ENCODE peak calls at places on chromosomes 13 and 19, in five cellular contexts. One of them, this sample, is unnamed.

GRCh38 chr19:2722541-2723344 is 1.6 kb upstream of the DIRAS1 start:
- DNase-seq in H1: no peak
- DNase-seq in GM12878: no peak
- DNase-seq in HepG2: no peak
- DNase-seq in NT2/D1: no peak
- DNase-seq in this sample: no peak

GRCh38 chr13:110341445-110342247 is 34.6 kb downstream of the COL4A2 start:
- DNase-seq in H1: no peak
- DNase-seq in GM12878: no peak
- DNase-seq in HepG2: no peak
- DNase-seq in NT2/D1: no peak
- DNase-seq in this sample: no peak

GRCh38 chr13:51818771-51819511 is 15.0 kb upstream of the DHRS12 start:
- DNase-seq in H1: no peak
- DNase-seq in GM12878: no peak
- DNase-seq in HepG2: no peak
- DNase-seq in NT2/D1: no peak
- DNase-seq in this sample: no peak

GRCh38 chr13:53783466-53783865 is 754.9 kb downstream of the OLFM4 start:
- DNase-seq in H1: no peak
- DNase-seq in GM12878: no peak
- DNase-seq in HepG2: no peak
- DNase-seq in NT2/D1: no peak
- DNase-seq in this sample: no peak

GRCh38 chr13:39159393-39159792 is 121.1 kb downstream of the NHLRC3 start:
- DNase-seq in H1: no peak
- DNase-seq in GM12878: no peak
- DNase-seq in HepG2: no peak
- DNase-seq in NT2/D1: no peak
- DNase-seq in this sample: no peak

GRCh38 chr13:99740261-99740979 is 231.1 kb downstream of the ZIC5 start:
- DNase-seq in H1: no peak
- DNase-seq in GM12878: no peak
- DNase-seq in HepG2: no peak
- DNase-seq in NT2/D1: no peak
- DNase-seq in this sample: no peak

GRCh38 chr19:49231389-49231788 is 73.8 kb downstream of the TRPM4 start:
- DNase-seq in H1: no peak
- DNase-seq in GM12878: peak
- DNase-seq in HepG2: no peak
- DNase-seq in NT2/D1: no peak
- DNase-seq in this sample: no peak

GRCh38 chr13:108120332-108120731 is 95.0 kb downstream of the LIG4 start:
- DNase-seq in H1: no peak
- DNase-seq in GM12878: no peak
- DNase-seq in HepG2: no peak
- DNase-seq in NT2/D1: peak
- DNase-seq in this sample: no peak

GRCh38 chr13:107373551-107373950 is 805.6 kb upstream of the ARGLU1 start:
- DNase-seq in H1: no peak
- DNase-seq in GM12878: no peak
- DNase-seq in HepG2: no peak
- DNase-seq in NT2/D1: peak
- DNase-seq in this sample: peak

GRCh38 chr19:42412661-42413076 is 14.5 kb downstream of the LIPE start:
- DNase-seq in H1: no peak
- DNase-seq in GM12878: no peak
- DNase-seq in HepG2: no peak
- DNase-seq in NT2/D1: no peak
- DNase-seq in this sample: no peak

GRCh38 chr13:97121894-97122293 is 100.2 kb upstream of the MBNL2 start:
- DNase-seq in H1: no peak
- DNase-seq in GM12878: no peak
- DNase-seq in HepG2: no peak
- DNase-seq in NT2/D1: no peak
- DNase-seq in this sample: no peak

GRCh38 chr19:47711652-47712239 is 1.5 kb upstream of the EHD2 start:
- DNase-seq in H1: no peak
- DNase-seq in GM12878: no peak
- DNase-seq in HepG2: peak
- DNase-seq in NT2/D1: no peak
- DNase-seq in this sample: no peak

GRCh38 chr13:92838786-92839185 is 387.8 kb upstream of the GPC6 start:
- DNase-seq in H1: no peak
- DNase-seq in GM12878: no peak
- DNase-seq in HepG2: peak
- DNase-seq in NT2/D1: no peak
- DNase-seq in this sample: no peak

GRCh38 chr13:26185720-26186119 is 36.4 kb downstream of the RNF6 start:
- DNase-seq in H1: no peak
- DNase-seq in GM12878: no peak
- DNase-seq in HepG2: no peak
- DNase-seq in NT2/D1: no peak
- DNase-seq in this sample: no peak

GRCh38 chr19:4524808-4525562 is 6.7 kb upstream of the PLIN4 start:
- DNase-seq in H1: no peak
- DNase-seq in GM12878: no peak
- DNase-seq in HepG2: no peak
- DNase-seq in NT2/D1: peak
- DNase-seq in this sample: peak

GRCh38 chr19:52343548-52343947 is 7.5 kb downstream of the ZNF610 start:
- DNase-seq in H1: peak
- DNase-seq in GM12878: no peak
- DNase-seq in HepG2: peak
- DNase-seq in NT2/D1: peak
- DNase-seq in this sample: peak

GRCh38 chr19:31733591-31733990 is 384.4 kb upstream of the TSHZ3 start:
- DNase-seq in H1: no peak
- DNase-seq in GM12878: no peak
- DNase-seq in HepG2: no peak
- DNase-seq in NT2/D1: no peak
- DNase-seq in this sample: no peak

GRCh38 chr19:19157808-19158207 is 12.3 kb downstream of the MEF2B start:
- DNase-seq in H1: no peak
- DNase-seq in GM12878: no peak
- DNase-seq in HepG2: no peak
- DNase-seq in NT2/D1: no peak
- DNase-seq in this sample: no peak

GRCh38 chr13:55649485-55649884 is 1491.2 kb upstream of the PRR20A start:
- DNase-seq in H1: no peak
- DNase-seq in GM12878: no peak
- DNase-seq in HepG2: no peak
- DNase-seq in NT2/D1: no peak
- DNase-seq in this sample: no peak

GRCh38 chr19:49295208-49295880 is 29.6 kb downstream of the SLC6A16 start:
- DNase-seq in H1: no peak
- DNase-seq in GM12878: no peak
- DNase-seq in HepG2: no peak
- DNase-seq in NT2/D1: no peak
- DNase-seq in this sample: no peak

GRCh38 chr19:11281336-11282049 is 14.5 kb upstream of the TSPAN16 start:
- DNase-seq in H1: no peak
- DNase-seq in GM12878: no peak
- DNase-seq in HepG2: no peak
- DNase-seq in NT2/D1: no peak
- DNase-seq in this sample: no peak

GRCh38 chr13:109494955-109495354 is 291.4 kb downstream of the IRS2 start:
- DNase-seq in H1: no peak
- DNase-seq in GM12878: no peak
- DNase-seq in HepG2: no peak
- DNase-seq in NT2/D1: no peak
- DNase-seq in this sample: no peak

GRCh38 chr13:24614306-24615080 is 65.7 kb upstream of the ATP12A start:
- DNase-seq in H1: no peak
- DNase-seq in GM12878: no peak
- DNase-seq in HepG2: no peak
- DNase-seq in NT2/D1: no peak
- DNase-seq in this sample: no peak

GRCh38 chr13:23348270-23349126 is 85.0 kb downstream of the SACS start:
- DNase-seq in H1: no peak
- DNase-seq in GM12878: no peak
- DNase-seq in HepG2: no peak
- DNase-seq in NT2/D1: no peak
- DNase-seq in this sample: no peak

GRCh38 chr19:4455742-4456565 is 1.6 kb downstream of the UBXN6 start:
- DNase-seq in H1: no peak
- DNase-seq in GM12878: no peak
- DNase-seq in HepG2: peak
- DNase-seq in NT2/D1: no peak
- DNase-seq in this sample: no peak

GRCh38 chr19:12090807-12091206 is 26.3 kb downstream of the ZNF844 start:
- DNase-seq in H1: no peak
- DNase-seq in GM12878: peak
- DNase-seq in HepG2: peak
- DNase-seq in NT2/D1: peak
- DNase-seq in this sample: no peak

GRCh38 chr19:48646912-48647216 is 877 bp upstream of the CA11 start:
- DNase-seq in H1: no peak
- DNase-seq in GM12878: no peak
- DNase-seq in HepG2: no peak
- DNase-seq in NT2/D1: no peak
- DNase-seq in this sample: no peak

GRCh38 chr19:35932291-35932936 is 3.8 kb upstream of the LRFN3 start:
- DNase-seq in H1: no peak
- DNase-seq in GM12878: no peak
- DNase-seq in HepG2: no peak
- DNase-seq in NT2/D1: peak
- DNase-seq in this sample: no peak

DNA sequence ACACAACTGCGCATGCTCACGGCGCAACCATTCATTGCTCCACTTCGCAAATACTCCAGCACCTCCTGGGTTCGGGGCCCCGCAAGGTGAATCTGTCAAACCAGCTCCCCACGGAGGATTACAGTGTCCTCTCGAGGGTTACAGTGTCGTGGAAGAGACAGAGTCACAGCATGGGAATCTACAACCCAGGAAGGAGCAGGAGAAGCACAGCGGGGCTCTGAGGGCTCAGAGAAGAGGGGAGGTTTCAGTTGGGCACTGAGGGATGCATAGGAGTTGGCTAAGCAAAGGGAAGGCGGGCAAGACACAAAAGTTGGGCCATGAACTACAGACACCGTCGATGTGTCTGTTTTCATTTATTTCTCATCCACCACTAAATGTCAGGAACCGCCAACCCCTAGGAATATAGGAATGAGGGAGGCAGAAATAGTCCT is 1.0 kb upstream of the GTF2F1 start:
- DNase-seq in H1: no peak
- DNase-seq in GM12878: peak
- DNase-seq in HepG2: no peak
- DNase-seq in NT2/D1: no peak
- DNase-seq in this sample: no peak
- TF ChIP-seq SUZ12 in H1: no peak
- TF ChIP-seq SUZ12 in GM12878: no peak
- TF ChIP-seq SUZ12 in HepG2: no peak
- TF ChIP-seq SUZ12 in NT2/D1: no peak
- TF ChIP-seq SUZ12 in this sample: no peak

DNA sequence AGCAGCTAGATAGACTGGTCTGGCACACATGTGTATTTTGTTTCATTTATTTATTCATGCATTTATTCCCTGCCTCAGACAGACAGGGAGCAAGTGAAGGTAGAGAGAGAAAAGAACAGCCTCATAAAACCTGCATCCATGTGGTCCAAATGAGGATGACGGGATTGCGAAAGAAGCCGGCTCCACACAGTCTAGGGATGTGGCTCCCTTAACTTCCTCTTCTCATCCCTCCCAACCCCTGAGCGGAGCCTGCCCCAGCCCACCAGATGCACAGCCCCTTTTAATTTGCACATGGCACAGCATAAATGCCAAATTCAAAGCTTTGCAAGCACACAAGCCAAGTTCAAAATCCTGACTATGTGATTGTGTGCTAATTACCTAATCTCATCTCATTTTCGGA is 156.6 kb downstream of the DCT start:
- DNase-seq in H1: no peak
- DNase-seq in GM12878: no peak
- DNase-seq in HepG2: no peak
- DNase-seq in NT2/D1: no peak
- DNase-seq in this sample: no peak
- TF ChIP-seq SUZ12 in H1: no peak
- TF ChIP-seq SUZ12 in GM12878: no peak
- TF ChIP-seq SUZ12 in HepG2: no peak
- TF ChIP-seq SUZ12 in NT2/D1: no peak
- TF ChIP-seq SUZ12 in this sample: no peak

GRCh38 chr19:39659791-39660190 is 4.1 kb downstream of the LGALS16 start:
- DNase-seq in H1: no peak
- DNase-seq in GM12878: no peak
- DNase-seq in HepG2: no peak
- DNase-seq in NT2/D1: no peak
- DNase-seq in this sample: no peak

GRCh38 chr19:39655613-39656012 is at the start of gene LGALS16:
- DNase-seq in H1: no peak
- DNase-seq in GM12878: no peak
- DNase-seq in HepG2: no peak
- DNase-seq in NT2/D1: no peak
- DNase-seq in this sample: no peak

GRCh38 chr19:39660661-39661060 is 4.9 kb downstream of the LGALS16 start:
- DNase-seq in H1: no peak
- DNase-seq in GM12878: no peak
- DNase-seq in HepG2: no peak
- DNase-seq in NT2/D1: no peak
- DNase-seq in this sample: no peak

DNA sequence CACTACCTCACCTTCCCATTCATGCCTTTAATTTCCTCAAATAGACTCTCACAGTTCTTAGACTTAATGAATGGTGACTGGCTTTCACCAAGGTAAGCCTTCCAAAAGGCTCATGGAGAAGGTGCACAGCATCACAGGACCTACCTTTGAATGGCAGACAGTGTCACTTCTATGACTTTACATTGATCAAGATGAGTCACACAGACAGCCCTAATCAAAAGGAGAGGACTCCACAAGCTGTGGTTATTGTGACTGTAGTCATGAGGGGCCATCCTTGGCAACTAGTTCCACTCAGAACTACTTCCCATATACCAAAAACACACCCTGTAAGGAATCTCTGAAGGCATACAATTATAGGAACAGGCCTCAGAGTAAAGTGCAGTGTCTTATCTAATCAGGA is 5.9 kb downstream of the LGALS16 start:
- DNase-seq in H1: no peak
- DNase-seq in GM12878: no peak
- DNase-seq in HepG2: no peak
- DNase-seq in NT2/D1: no peak
- DNase-seq in this sample: no peak
- TF ChIP-seq SUZ12 in H1: no peak
- TF ChIP-seq SUZ12 in GM12878: no peak
- TF ChIP-seq SUZ12 in HepG2: no peak
- TF ChIP-seq SUZ12 in NT2/D1: no peak
- TF ChIP-seq SUZ12 in this sample: no peak

DNA sequence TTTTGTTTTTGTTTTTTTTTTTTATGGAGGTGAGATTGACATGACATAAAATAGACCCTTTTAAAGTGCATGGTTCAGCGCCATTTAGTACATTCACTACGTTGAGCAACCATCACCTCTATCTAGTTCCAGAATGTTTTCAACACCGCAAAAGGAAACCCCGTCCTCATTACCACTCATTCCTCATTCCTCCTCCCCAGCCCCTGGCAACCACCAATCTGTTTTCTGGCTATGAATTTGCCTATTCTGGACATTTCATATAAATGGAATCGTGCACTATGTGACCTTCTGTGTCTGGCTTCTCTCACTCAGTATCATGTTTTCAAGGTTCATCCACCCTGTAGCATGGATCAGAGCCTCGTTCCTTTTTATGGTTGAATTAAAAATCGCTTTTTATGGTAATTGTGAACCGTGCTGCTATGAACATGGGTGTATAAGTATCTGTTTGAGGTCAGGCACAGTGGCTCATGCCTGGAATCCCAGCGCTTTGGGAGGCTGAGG is 9.9 kb upstream of the ADGRE5 start:
- DNase-seq in H1: no peak
- DNase-seq in GM12878: no peak
- DNase-seq in HepG2: no peak
- DNase-seq in NT2/D1: no peak
- DNase-seq in this sample: no peak
- TF ChIP-seq SUZ12 in H1: no peak
- TF ChIP-seq SUZ12 in GM12878: no peak
- TF ChIP-seq SUZ12 in HepG2: no peak
- TF ChIP-seq SUZ12 in NT2/D1: no peak
- TF ChIP-seq SUZ12 in this sample: no peak

This sample was measured in HEK293T.